ENCODE peak calls at places on chromosomes 4 and X, in four cellular contexts. X is activated CD8-positive, alpha-beta memory T cell treated with anti-CD3 and anti-CD28 coated beads, Interleukin-2, amount 50 U/mL, for 48 hours; K is HT-29; J is activated CD4-positive, alpha-beta T cell treated with anti-CD3 and anti-CD28 coated beads, Interleukin-2, amount 50 U/mL, for 1 hour. W is an unnamed sample.

GRCh38 chr4:140052050-140052449 is 101.9 kb downstream of the MAML3 start:
- DNase-seq in X (no peak), K (peak), J (peak), W (peak)

GRCh38 chrX:774536-774935 is 143.9 kb downstream of the SHOX start:
- DNase-seq in X (no peak), K (no peak), J (no peak), W (no peak)

GRCh38 chr4:30768278-30768677 is 48.1 kb downstream of the PCDH7 start:
- DNase-seq in X (no peak), K (no peak), J (no peak), W (no peak)

GRCh38 chr4:52869196-52869595 is 7.1 kb downstream of the RASL11B start:
- DNase-seq in X (no peak), K (no peak), J (no peak), W (no peak)

GRCh38 chrX:86133761-86134160 is 14.5 kb upstream of the DACH2 start:
- DNase-seq in X (no peak), K (peak), J (no peak), W (no peak)

GRCh38 chr4:14867847-14868246 is 134.4 kb upstream of the CPEB2 start:
- DNase-seq in X (no peak), K (no peak), J (no peak), W (no peak)

GRCh38 chr4:173527103-173527876 is 2.7 kb downstream of the HAND2 start:
- DNase-seq in X (no peak), K (no peak), J (no peak), W (no peak)

GRCh38 chrX:12292996-12293765 is 154.9 kb downstream of the FRMPD4 start:
- DNase-seq in X (no peak), K (no peak), J (no peak), W (no peak)

GRCh38 chr4:163251204-163251603 is 81.2 kb downstream of the NPY1R start:
- DNase-seq in X (no peak), K (peak), J (no peak), W (no peak)

GRCh38 chrX:78105944-78106650 is 2.0 kb downstream of the PGK1 start:
- DNase-seq in X (no peak), K (no peak), J (peak), W (no peak)

GRCh38 chrX:22276781-22277180 is 4.1 kb downstream of the CBLL2 start:
- DNase-seq in X (no peak), K (no peak), J (no peak), W (no peak)

GRCh38 chr4:73053076-73053475 is 16.4 kb downstream of the COX18 start:
- DNase-seq in X (no peak), K (no peak), J (no peak), W (no peak)

GRCh38 chr4:91826186-91826585 is 477.6 kb upstream of the GRID2 start:
- DNase-seq in X (no peak), K (peak), J (no peak), W (no peak)

GRCh38 chrX:136754641-136755040 is 26.1 kb downstream of the ARHGEF6 start:
- DNase-seq in X (no peak), K (no peak), J (no peak), W (no peak)

GRCh38 chrX:150074175-150074574 is 135.9 kb upstream of the EOLA2 start:
- DNase-seq in X (no peak), K (no peak), J (no peak), W (no peak)

GRCh38 chrX:48530736-48531135 is 8.8 kb upstream of the TBC1D25 start:
- DNase-seq in X (no peak), K (no peak), J (no peak), W (no peak)

GRCh38 chrX:17584248-17584681 is 153.0 kb upstream of the SCML1 start:
- DNase-seq in X (no peak), K (no peak), J (no peak), W (no peak)

GRCh38 chrX:11929476-11929875 is 171.4 kb downstream of the MSL3 start:
- DNase-seq in X (no peak), K (no peak), J (no peak), W (no peak)

GRCh38 chrX:119189586-119189985 is 46.5 kb upstream of the PGRMC1 start:
- DNase-seq in X (no peak), K (no peak), J (no peak), W (no peak)

GRCh38 chr4:109334596-109335105 is 32.2 kb upstream of the COL25A1 start:
- DNase-seq in X (no peak), K (no peak), J (no peak), W (no peak)

GRCh38 chr4:169652535-169652934 is 32.2 kb downstream of the CLCN3 start:
- DNase-seq in X (no peak), K (no peak), J (no peak), W (no peak)

GRCh38 chrX:21675931-21676330 is 17.8 kb upstream of the KLHL34 start:
- DNase-seq in X (no peak), K (no peak), J (no peak), W (no peak)

GRCh38 chr4:145440292-145441007 is 41.2 kb upstream of the SMAD1 start:
- DNase-seq in X (no peak), K (no peak), J (no peak), W (no peak)

GRCh38 chrX:10404435-10404834 is 215.9 kb downstream of the MID1 start:
- DNase-seq in X (no peak), K (no peak), J (no peak), W (no peak)

GRCh38 chrX:134713618-134714107 is 55.4 kb upstream of the PLAC1 start:
- DNase-seq in X (no peak), K (no peak), J (no peak), W (no peak)

GRCh38 chrX:13533726-13534125 is 35.7 kb upstream of the EGFL6 start:
- DNase-seq in X (no peak), K (no peak), J (no peak), W (no peak)

GRCh38 chr4:56134272-56134671 is 185.5 kb downstream of the CEP135 start:
- DNase-seq in X (no peak), K (no peak), J (no peak), W (no peak)

GRCh38 chrX:118724775-118725174 is 2.6 kb upstream of the IL13RA1 start:
- DNase-seq in X (no peak), K (peak), J (no peak), W (no peak)

GRCh38 chr4:16269742-16270522 is 43.7 kb upstream of the TAPT1 start:
- DNase-seq in X (no peak), K (no peak), J (no peak), W (no peak)

GRCh38 chr4:67886281-67886680 is 2.5 kb upstream of the TMPRSS11D start:
- DNase-seq in X (no peak), K (no peak), J (no peak), W (no peak)

GRCh38 chrX:142854970-142855369 is 170.8 kb upstream of the SPANXN4 start:
- DNase-seq in X (no peak), K (no peak), J (no peak), W (no peak)

GRCh38 chr4:89024051-89024675 is 32.8 kb downstream of the FAM13A start:
- DNase-seq in X (no peak), K (peak), J (peak), W (peak)

GRCh38 chr4:24497221-24497620 is 87.1 kb downstream of the DHX15 start:
- DNase-seq in X (no peak), K (no peak), J (no peak), W (no peak)

GRCh38 chrX:13345037-13345436 is 25.2 kb upstream of the ATXN3L start:
- DNase-seq in X (no peak), K (no peak), J (no peak), W (no peak)

GRCh38 chrX:107672955-107673378 is 44.7 kb downstream of the PRPS1 start:
- DNase-seq in X (peak), K (peak), J (peak), W (peak)

W was measured in effector CD4-positive, alpha-beta T cell.